ENCODE peak calls at places on chromosome X, in seven cellular contexts. Y, K, S, B, X, V and P are unnamed samples.

GRCh38 chrX:110145854-110146253 is 142.9 kb downstream of the TMEM164 start:
- DNase-seq in Y (no peak), K (no peak), S (peak; percentile 57), B (no peak), X (no peak), V (no peak), P (peak; percentile 37)

GRCh38 chrX:154327026-154327820 is 31.6 kb downstream of the TKTL1 start:
- DNase-seq in Y (no peak), K (no peak), S (peak; percentile 31), B (no peak), X (no peak), V (no peak), P (no peak)

GRCh38 chrX:72045552-72046277 is 86.0 kb downstream of the RTL5 start:
- DNase-seq in Y (no peak), K (peak; percentile 56), S (no peak), B (no peak), X (no peak), V (no peak), P (no peak)

GRCh38 chrX:79138658-79139241 is 5.7 kb upstream of the GPR174 start:
- DNase-seq in Y (no peak), K (no peak), S (no peak), B (no peak), X (no peak), V (no peak), P (no peak)

GRCh38 chrX:150942958-150943594 is 40.1 kb upstream of the HMGB3 start:
- DNase-seq in Y (no peak), K (no peak), S (no peak), B (peak; percentile 41), X (no peak), V (no peak), P (no peak)

GRCh38 chrX:141759238-141759637 is 60.7 kb upstream of the SPANXD start:
- DNase-seq in Y (no peak), K (no peak), S (no peak), B (no peak), X (no peak), V (no peak), P (no peak)

GRCh38 chrX:97704881-97705280 is 821.2 kb downstream of the RPA4 start:
- DNase-seq in Y (no peak), K (no peak), S (no peak), B (no peak), X (no peak), V (no peak), P (no peak)

GRCh38 chrX:125382148-125382628 is 62.5 kb downstream of the TEX13C start:
- DNase-seq in Y (no peak), K (no peak), S (no peak), B (no peak), X (no peak), V (no peak), P (no peak)

GRCh38 chrX:10138726-10139125 is 18.0 kb upstream of the CLCN4 start:
- DNase-seq in Y (no peak), K (no peak), S (no peak), B (no peak), X (no peak), V (no peak), P (no peak)

GRCh38 chrX:9482837-9483236 is 18.0 kb downstream of the TBL1X start:
- DNase-seq in Y (no peak), K (no peak), S (no peak), B (no peak), X (no peak), V (no peak), P (no peak)

GRCh38 chrX:40092808-40093435 is 4.8 kb downstream of the BCOR start:
- DNase-seq in Y (no peak), K (no peak), S (no peak), B (no peak), X (no peak), V (no peak), P (no peak)

GRCh38 chrX:20254712-20255299 is 11.9 kb downstream of the RPS6KA3 start:
- DNase-seq in Y (no peak), K (no peak), S (peak; percentile 70), B (no peak), X (no peak), V (no peak), P (no peak)

GRCh38 chrX:45903781-45904201 is 641.4 kb downstream of the ZNF674 start:
- DNase-seq in Y (no peak), K (no peak), S (no peak), B (no peak), X (no peak), V (no peak), P (no peak)

GRCh38 chrX:39065051-39065871 is 264.0 kb downstream of the MID1IP1 start:
- DNase-seq in Y (no peak), K (peak; percentile 36), S (no peak), B (no peak), X (no peak), V (no peak), P (no peak)

GRCh38 chrX:46642145-46642544 is 68.6 kb downstream of the CHST7 start:
- DNase-seq in Y (no peak), K (no peak), S (peak; percentile 33), B (no peak), X (no peak), V (no peak), P (no peak)

GRCh38 chrX:1477801-1478458 is 25.2 kb upstream of the ASMTL start:
- DNase-seq in Y (peak; percentile 50), K (no peak), S (no peak), B (no peak), X (no peak), V (no peak), P (no peak)

GRCh38 chrX:53283567-53283966 is 2.2 kb upstream of the IQSEC2 start:
- DNase-seq in Y (no peak), K (no peak), S (no peak), B (no peak), X (no peak), V (no peak), P (no peak)

GRCh38 chrX:126552313-126553022 is at the start of gene DCAF12L1:
- DNase-seq in Y (no peak), K (no peak), S (no peak), B (no peak), X (no peak), V (no peak), P (peak; percentile 74)

GRCh38 chrX:46758956-46759644 is at the start of gene SLC9A7:
- DNase-seq in Y (peak; percentile 87), K (peak; percentile 83), S (peak; percentile 62), B (peak; percentile 84), X (peak; percentile 64), V (peak; percentile 59), P (peak; percentile 81)

GRCh38 chrX:71256051-71256450 is 2.1 kb upstream of the ZMYM3 start:
- DNase-seq in Y (no peak), K (no peak), S (peak; percentile 1), B (no peak), X (no peak), V (no peak), P (no peak)

GRCh38 chrX:106404512-106404911 is 207.3 kb upstream of the RADX start:
- DNase-seq in Y (no peak), K (no peak), S (no peak), B (no peak), X (no peak), V (peak; percentile 13), P (no peak)
- TF ChIP-seq CTCF in Y (peak; percentile 49), K (no peak), S (peak; percentile 24), B (no peak), X (no peak), V (peak; percentile 41), P (no peak)

GRCh38 chrX:147832707-147833348 is 78.9 kb upstream of the FMR1 start:
- DNase-seq in Y (no peak), K (no peak), S (no peak), B (no peak), X (no peak), V (no peak), P (no peak)

GRCh38 chrX:147838465-147839131 is 73.1 kb upstream of the FMR1 start:
- DNase-seq in Y (no peak), K (no peak), S (no peak), B (no peak), X (no peak), V (no peak), P (no peak)
- TF ChIP-seq CTCF in Y (peak; percentile 68), K (peak; percentile 22), S (no peak), B (peak; percentile 10), X (peak; percentile 28), V (peak; percentile 42), P (peak; percentile 59)

DNA sequence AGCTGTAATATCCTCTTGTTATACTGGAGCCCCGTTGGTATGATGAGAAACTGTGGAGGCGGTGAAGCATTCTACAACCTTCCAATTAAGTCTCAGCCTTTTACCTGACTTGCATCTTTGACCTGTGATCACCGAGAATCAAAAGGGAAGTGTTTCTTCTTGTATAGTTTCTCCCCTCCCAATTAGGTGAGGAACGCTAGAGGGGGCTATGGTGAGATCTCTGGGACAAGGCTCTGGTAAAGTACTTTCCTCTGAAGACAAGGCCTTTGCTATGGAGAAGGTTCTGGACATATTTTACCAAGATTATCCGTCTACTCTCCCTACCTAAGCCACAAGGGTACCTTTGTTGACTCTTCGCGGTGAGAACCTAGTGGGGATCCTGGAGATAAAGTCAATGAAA is 111.3 kb downstream of the CBLL2 start:
- DNase-seq in Y (no peak), K (no peak), S (no peak), B (no peak), X (no peak), V (no peak), P (no peak)
- TF ChIP-seq CTCF in Y (no peak), K (no peak), S (no peak), B (no peak), X (no peak), V (peak; percentile 15), P (no peak)

GRCh38 chrX:23012636-23013035 is 12.9 kb downstream of the DDX53 start:
- DNase-seq in Y (no peak), K (no peak), S (no peak), B (no peak), X (no peak), V (no peak), P (no peak)

GRCh38 chrX:23003121-23003520 is 3.4 kb downstream of the DDX53 start:
- DNase-seq in Y (no peak), K (no peak), S (peak; percentile 42), B (no peak), X (no peak), V (no peak), P (no peak)

GRCh38 chrX:23012162-23012561 is 12.4 kb downstream of the DDX53 start:
- DNase-seq in Y (no peak), K (no peak), S (no peak), B (no peak), X (no peak), V (no peak), P (no peak)

DNA sequence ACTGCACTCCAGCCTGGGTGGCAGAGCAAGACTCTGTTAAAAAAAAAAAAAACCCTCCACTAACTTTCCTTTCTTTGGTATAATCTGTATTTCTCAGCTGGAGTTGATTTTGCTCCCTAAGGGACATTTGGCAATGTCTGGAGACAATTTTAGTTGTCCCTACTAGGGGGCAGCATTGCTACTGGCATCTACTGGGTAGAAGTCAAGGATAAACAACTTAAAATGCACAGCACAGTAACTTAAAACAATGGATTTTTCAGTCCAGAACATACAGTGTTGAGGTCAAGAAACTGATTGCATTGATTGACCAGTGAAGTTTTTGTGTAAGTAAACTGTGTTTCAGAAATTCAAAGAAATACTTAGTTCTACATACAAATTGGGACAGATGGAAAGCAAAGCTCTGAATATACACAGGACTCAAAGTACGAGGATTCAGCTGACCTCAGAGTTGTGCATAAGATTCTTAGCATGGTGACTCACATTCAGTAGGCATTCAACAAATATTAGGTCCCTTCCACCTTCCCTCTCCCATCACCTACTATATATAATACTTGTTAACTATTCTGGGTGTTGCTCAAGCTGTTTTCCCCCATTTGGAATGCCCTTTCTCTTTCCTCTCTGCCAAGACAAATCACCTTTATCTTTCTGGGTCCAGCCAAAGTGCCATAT is 8.8 kb downstream of the DDX53 start:
- DNase-seq in Y (no peak), K (no peak), S (peak; percentile 49), B (no peak), X (no peak), V (peak; percentile 6), P (no peak)
- TF ChIP-seq CTCF in Y (peak; percentile 70), K (peak; percentile 41), S (peak; percentile 33), B (peak; percentile 17), X (peak; percentile 7), V (peak; percentile 52), P (peak; percentile 45)

GRCh38 chrX:18984381-18985185 is 669 bp upstream of the PHKA2 start:
- DNase-seq in Y (peak; percentile 75), K (peak; percentile 81), S (peak; percentile 67), B (peak; percentile 90), X (peak; percentile 53), V (peak; percentile 62), P (peak; percentile 76)
- TF ChIP-seq CTCF in Y (peak; percentile 71), K (peak; percentile 20), S (peak; percentile 56), B (peak; percentile 32), X (peak; percentile 52), V (no peak), P (peak; percentile 31)